ENCODE peak calls at places on chromosome 13, in five cellular contexts. One of them, this sample, is unnamed.

GRCh38 chr13:30341815-30342570 is 34.6 kb upstream of the KATNAL1 start:
- DNase-seq in COLO829: peak
- DNase-seq in stimulated activated CD8-positive, alpha-beta memory T cell treated with anti-CD3 and anti-CD28 coated beads, Interleukin-2, amount 100 ng/mL, for 1 hour: no peak
- DNase-seq in non-pigmented ciliary epithelial cell: peak
- DNase-seq in NCI-H1092 treated with DMSO at 0.1 percent for 48 hours: peak
- DNase-seq in this sample: peak

GRCh38 chr13:94160875-94161274 is 318.6 kb downstream of the DCT start:
- DNase-seq in COLO829: no peak
- DNase-seq in non-pigmented ciliary epithelial cell: no peak
- DNase-seq in stimulated activated CD8-positive, alpha-beta memory T cell treated with anti-CD3 and anti-CD28 coated beads, Interleukin-2, amount 100 ng/mL, for 1 hour: no peak
- DNase-seq in NCI-H1092 treated with DMSO at 0.1 percent for 48 hours: no peak
- DNase-seq in this sample: no peak

GRCh38 chr13:108176685-108177274 is 38.6 kb downstream of the LIG4 start:
- DNase-seq in non-pigmented ciliary epithelial cell: no peak
- DNase-seq in stimulated activated CD8-positive, alpha-beta memory T cell treated with anti-CD3 and anti-CD28 coated beads, Interleukin-2, amount 100 ng/mL, for 1 hour: peak
- DNase-seq in COLO829: peak
- DNase-seq in NCI-H1092 treated with DMSO at 0.1 percent for 48 hours: no peak
- DNase-seq in this sample: peak

GRCh38 chr13:90105881-90106496 is 1241.5 kb upstream of the MIR17HG start:
- DNase-seq in stimulated activated CD8-positive, alpha-beta memory T cell treated with anti-CD3 and anti-CD28 coated beads, Interleukin-2, amount 100 ng/mL, for 1 hour: no peak
- DNase-seq in COLO829: no peak
- DNase-seq in non-pigmented ciliary epithelial cell: peak
- DNase-seq in NCI-H1092 treated with DMSO at 0.1 percent for 48 hours: no peak
- DNase-seq in this sample: peak

GRCh38 chr13:30004204-30004603 is 153.8 kb upstream of the UBL3 start:
- DNase-seq in non-pigmented ciliary epithelial cell: no peak
- DNase-seq in NCI-H1092 treated with DMSO at 0.1 percent for 48 hours: no peak
- DNase-seq in stimulated activated CD8-positive, alpha-beta memory T cell treated with anti-CD3 and anti-CD28 coated beads, Interleukin-2, amount 100 ng/mL, for 1 hour: no peak
- DNase-seq in COLO829: no peak
- DNase-seq in this sample: no peak

GRCh38 chr13:43305416-43305815 is 282.0 kb downstream of the DNAJC15 start:
- DNase-seq in COLO829: no peak
- DNase-seq in non-pigmented ciliary epithelial cell: no peak
- DNase-seq in NCI-H1092 treated with DMSO at 0.1 percent for 48 hours: no peak
- DNase-seq in stimulated activated CD8-positive, alpha-beta memory T cell treated with anti-CD3 and anti-CD28 coated beads, Interleukin-2, amount 100 ng/mL, for 1 hour: no peak
- DNase-seq in this sample: peak

GRCh38 chr13:106919093-106919492 is 351.2 kb upstream of the ARGLU1 start:
- DNase-seq in stimulated activated CD8-positive, alpha-beta memory T cell treated with anti-CD3 and anti-CD28 coated beads, Interleukin-2, amount 100 ng/mL, for 1 hour: no peak
- DNase-seq in non-pigmented ciliary epithelial cell: no peak
- DNase-seq in NCI-H1092 treated with DMSO at 0.1 percent for 48 hours: no peak
- DNase-seq in COLO829: no peak
- DNase-seq in this sample: no peak

GRCh38 chr13:61463027-61463426 is 47.4 kb upstream of the PCDH20 start:
- DNase-seq in NCI-H1092 treated with DMSO at 0.1 percent for 48 hours: peak
- DNase-seq in non-pigmented ciliary epithelial cell: no peak
- DNase-seq in stimulated activated CD8-positive, alpha-beta memory T cell treated with anti-CD3 and anti-CD28 coated beads, Interleukin-2, amount 100 ng/mL, for 1 hour: no peak
- DNase-seq in COLO829: no peak
- DNase-seq in this sample: no peak